ENCODE peak calls at places on chromosomes 12 and 14, in ten cellular contexts. One of them, this sample, is unnamed.

GRCh38 chr14:69326611-69327010 is 66.7 kb downstream of the GALNT16 start:
- DNase-seq in activated naive CD4-positive, alpha-beta T cell treated with anti-CD3 and anti-CD28 coated beads, Interleukin-2, amount 10 ng/mL, durations not matched to agents 7 days and 5 days: peak
- DNase-seq in Kasumi-1: no peak
- DNase-seq in ELR: no peak
- DNase-seq in foreskin fibroblast: no peak
- DNase-seq in A673: no peak
- DNase-seq in WERI-Rb-1: no peak
- DNase-seq in AG09319: no peak
- DNase-seq in stimulated activated CD4-positive, alpha-beta T cell treated with anti-CD3 and anti-CD28 coated beads, Interleukin-4, amount 100 ng/mL, for 48 hours: no peak
- DNase-seq in astrocyte of the spinal cord: no peak
- DNase-seq in this sample: no peak

GRCh38 chr12:131452444-131452860 is 258.4 kb upstream of the SFSWAP start:
- DNase-seq in activated naive CD4-positive, alpha-beta T cell treated with anti-CD3 and anti-CD28 coated beads, Interleukin-2, amount 10 ng/mL, durations not matched to agents 7 days and 5 days: peak
- DNase-seq in Kasumi-1: peak
- DNase-seq in ELR: no peak
- DNase-seq in foreskin fibroblast: no peak
- DNase-seq in A673: peak
- DNase-seq in WERI-Rb-1: peak
- DNase-seq in AG09319: no peak
- DNase-seq in stimulated activated CD4-positive, alpha-beta T cell treated with anti-CD3 and anti-CD28 coated beads, Interleukin-4, amount 100 ng/mL, for 48 hours: peak
- DNase-seq in astrocyte of the spinal cord: no peak
- DNase-seq in this sample: no peak

GRCh38 chr14:79093542-79093941 is 923.4 kb downstream of the NRXN3 start:
- DNase-seq in activated naive CD4-positive, alpha-beta T cell treated with anti-CD3 and anti-CD28 coated beads, Interleukin-2, amount 10 ng/mL, durations not matched to agents 7 days and 5 days: no peak
- DNase-seq in Kasumi-1: no peak
- DNase-seq in ELR: no peak
- DNase-seq in foreskin fibroblast: no peak
- DNase-seq in A673: no peak
- DNase-seq in WERI-Rb-1: no peak
- DNase-seq in AG09319: no peak
- DNase-seq in stimulated activated CD4-positive, alpha-beta T cell treated with anti-CD3 and anti-CD28 coated beads, Interleukin-4, amount 100 ng/mL, for 48 hours: no peak
- DNase-seq in astrocyte of the spinal cord: no peak
- DNase-seq in this sample: peak

GRCh38 chr12:39764944-39765560 is 145.4 kb upstream of the ABCD2 start:
- DNase-seq in activated naive CD4-positive, alpha-beta T cell treated with anti-CD3 and anti-CD28 coated beads, Interleukin-2, amount 10 ng/mL, durations not matched to agents 7 days and 5 days: no peak
- DNase-seq in Kasumi-1: peak
- DNase-seq in ELR: peak
- DNase-seq in foreskin fibroblast: peak
- DNase-seq in A673: peak
- DNase-seq in WERI-Rb-1: no peak
- DNase-seq in AG09319: peak
- DNase-seq in stimulated activated CD4-positive, alpha-beta T cell treated with anti-CD3 and anti-CD28 coated beads, Interleukin-4, amount 100 ng/mL, for 48 hours: no peak
- DNase-seq in astrocyte of the spinal cord: peak
- DNase-seq in this sample: peak

GRCh38 chr14:24263848-24264247 is 871 bp upstream of the TGM1 start:
- DNase-seq in activated naive CD4-positive, alpha-beta T cell treated with anti-CD3 and anti-CD28 coated beads, Interleukin-2, amount 10 ng/mL, durations not matched to agents 7 days and 5 days: no peak
- DNase-seq in Kasumi-1: no peak
- DNase-seq in ELR: no peak
- DNase-seq in foreskin fibroblast: no peak
- DNase-seq in A673: no peak
- DNase-seq in WERI-Rb-1: no peak
- DNase-seq in AG09319: no peak
- DNase-seq in stimulated activated CD4-positive, alpha-beta T cell treated with anti-CD3 and anti-CD28 coated beads, Interleukin-4, amount 100 ng/mL, for 48 hours: no peak
- DNase-seq in astrocyte of the spinal cord: no peak
- DNase-seq in this sample: no peak

GRCh38 chr12:65720136-65720535 is 104.1 kb upstream of the HMGA2 start:
- DNase-seq in activated naive CD4-positive, alpha-beta T cell treated with anti-CD3 and anti-CD28 coated beads, Interleukin-2, amount 10 ng/mL, durations not matched to agents 7 days and 5 days: no peak
- DNase-seq in Kasumi-1: no peak
- DNase-seq in ELR: peak
- DNase-seq in foreskin fibroblast: peak
- DNase-seq in A673: no peak
- DNase-seq in WERI-Rb-1: no peak
- DNase-seq in AG09319: peak
- DNase-seq in stimulated activated CD4-positive, alpha-beta T cell treated with anti-CD3 and anti-CD28 coated beads, Interleukin-4, amount 100 ng/mL, for 48 hours: no peak
- DNase-seq in astrocyte of the spinal cord: peak
- DNase-seq in this sample: peak

GRCh38 chr12:122837306-122838265 is 2.3 kb downstream of the HIP1R start:
- DNase-seq in activated naive CD4-positive, alpha-beta T cell treated with anti-CD3 and anti-CD28 coated beads, Interleukin-2, amount 10 ng/mL, durations not matched to agents 7 days and 5 days: no peak
- DNase-seq in Kasumi-1: no peak
- DNase-seq in ELR: no peak
- DNase-seq in foreskin fibroblast: no peak
- DNase-seq in A673: peak
- DNase-seq in WERI-Rb-1: no peak
- DNase-seq in AG09319: no peak
- DNase-seq in stimulated activated CD4-positive, alpha-beta T cell treated with anti-CD3 and anti-CD28 coated beads, Interleukin-4, amount 100 ng/mL, for 48 hours: no peak
- DNase-seq in astrocyte of the spinal cord: no peak
- DNase-seq in this sample: no peak

GRCh38 chr12:130351331-130351730 is 13.6 kb downstream of the PIWIL1 start:
- DNase-seq in activated naive CD4-positive, alpha-beta T cell treated with anti-CD3 and anti-CD28 coated beads, Interleukin-2, amount 10 ng/mL, durations not matched to agents 7 days and 5 days: no peak
- DNase-seq in Kasumi-1: no peak
- DNase-seq in ELR: no peak
- DNase-seq in foreskin fibroblast: no peak
- DNase-seq in A673: no peak
- DNase-seq in WERI-Rb-1: no peak
- DNase-seq in AG09319: no peak
- DNase-seq in stimulated activated CD4-positive, alpha-beta T cell treated with anti-CD3 and anti-CD28 coated beads, Interleukin-4, amount 100 ng/mL, for 48 hours: no peak
- DNase-seq in astrocyte of the spinal cord: no peak
- DNase-seq in this sample: no peak

GRCh38 chr14:102424923-102425322 is 62.2 kb downstream of the TECPR2 start:
- DNase-seq in activated naive CD4-positive, alpha-beta T cell treated with anti-CD3 and anti-CD28 coated beads, Interleukin-2, amount 10 ng/mL, durations not matched to agents 7 days and 5 days: no peak
- DNase-seq in Kasumi-1: no peak
- DNase-seq in ELR: no peak
- DNase-seq in foreskin fibroblast: no peak
- DNase-seq in A673: no peak
- DNase-seq in WERI-Rb-1: no peak
- DNase-seq in AG09319: no peak
- DNase-seq in stimulated activated CD4-positive, alpha-beta T cell treated with anti-CD3 and anti-CD28 coated beads, Interleukin-4, amount 100 ng/mL, for 48 hours: no peak
- DNase-seq in astrocyte of the spinal cord: no peak
- DNase-seq in this sample: no peak

GRCh38 chr12:66831495-66831894 is 152.6 kb upstream of the GRIP1 start:
- DNase-seq in activated naive CD4-positive, alpha-beta T cell treated with anti-CD3 and anti-CD28 coated beads, Interleukin-2, amount 10 ng/mL, durations not matched to agents 7 days and 5 days: no peak
- DNase-seq in Kasumi-1: no peak
- DNase-seq in ELR: no peak
- DNase-seq in foreskin fibroblast: no peak
- DNase-seq in A673: no peak
- DNase-seq in WERI-Rb-1: no peak
- DNase-seq in AG09319: no peak
- DNase-seq in stimulated activated CD4-positive, alpha-beta T cell treated with anti-CD3 and anti-CD28 coated beads, Interleukin-4, amount 100 ng/mL, for 48 hours: no peak
- DNase-seq in astrocyte of the spinal cord: no peak
- DNase-seq in this sample: no peak

This sample was measured in brain microvascular endothelial cell.